ENCODE peak calls at places on chromosomes 11 and 22, in eight cellular contexts. T, G, K, N, S, B, V and L are unnamed samples.

GRCh38 chr11:72741849-72742521 is 10.2 kb downstream of the ARAP1 start:
- DNase-seq in G (peak), N (no peak), V (no peak), K (no peak), S (no peak), B (peak), T (no peak), L (peak)

GRCh38 chr11:80694385-80694784 is 1253.6 kb upstream of the TENM4 start:
- DNase-seq in S (no peak), G (no peak), B (no peak), N (no peak), V (no peak), T (no peak), K (no peak), L (no peak)

GRCh38 chr11:27898166-27898565 is 197.9 kb upstream of the BDNF start:
- DNase-seq in T (no peak), S (no peak), N (no peak), K (no peak), V (no peak), G (no peak), B (no peak), L (no peak)

GRCh38 chr22:17751596-17751995 is 22.7 kb downstream of the BID start:
- DNase-seq in V (no peak), N (no peak), K (no peak), S (no peak), G (no peak), T (no peak), B (no peak), L (no peak)

GRCh38 chr11:18865951-18866350 is 73.3 kb downstream of the MRGPRX1 start:
- DNase-seq in G (no peak), K (no peak), T (no peak), V (no peak), N (no peak), B (no peak), S (no peak), L (no peak)

GRCh38 chr11:11965656-11966353 is 42.6 kb downstream of the DKK3 start:
- DNase-seq in B (no peak), T (no peak), K (no peak), G (no peak), S (no peak), N (no peak), V (no peak), L (no peak)

GRCh38 chr11:41308286-41308685 is 151.2 kb downstream of the LRRC4C start:
- DNase-seq in K (no peak), S (no peak), T (no peak), G (no peak), B (no peak), V (no peak), N (no peak), L (no peak)

GRCh38 chr22:28172948-28173360 is 253.9 kb upstream of the PITPNB start:
- DNase-seq in B (peak), S (no peak), T (no peak), N (no peak), V (no peak), G (no peak), K (no peak), L (no peak)

GRCh38 chr11:100805509-100806199 is 118.6 kb downstream of the ARHGAP42 start:
- DNase-seq in B (no peak), G (no peak), K (no peak), S (no peak), V (no peak), T (no peak), N (no peak), L (no peak)

GRCh38 chr11:61756452-61757212 is 4.2 kb downstream of the MYRF start:
- DNase-seq in G (no peak), N (no peak), V (no peak), S (peak), T (no peak), K (peak), B (peak), L (peak)

GRCh38 chr22:49825944-49826602 is 1.6 kb downstream of the BRD1 start:
- DNase-seq in T (no peak), G (no peak), B (no peak), K (peak), V (no peak), S (no peak), N (no peak), L (peak)

GRCh38 chr11:31804439-31805036 is 6.6 kb downstream of the PAX6 start:
- DNase-seq in G (peak), K (no peak), N (no peak), V (no peak), T (no peak), S (no peak), B (no peak), L (no peak)

GRCh38 chr22:29799217-29799680 is 32.1 kb downstream of the UQCR10 start:
- DNase-seq in K (no peak), G (peak), B (peak), S (no peak), T (no peak), V (peak), N (no peak), L (peak)

GRCh38 chr11:6745465-6746015 is 26.2 kb downstream of the OR2AG2 start:
- DNase-seq in B (no peak), V (no peak), N (no peak), S (no peak), K (no peak), T (no peak), G (no peak), L (no peak)

GRCh38 chr22:42785706-42786499 is 65.2 kb upstream of the A4GALT start:
- DNase-seq in S (no peak), N (no peak), G (no peak), K (no peak), B (no peak), V (no peak), T (no peak), L (no peak)

GRCh38 chr11:77047007-77047927 is 13.1 kb downstream of the B3GNT6 start:
- DNase-seq in S (peak), N (peak), T (peak), B (peak), G (peak), K (peak), V (no peak), L (peak)

GRCh38 chr11:60905047-60905446 is 1.3 kb downstream of the PRPF19 start:
- DNase-seq in G (no peak), V (no peak), B (no peak), N (no peak), K (no peak), T (no peak), S (no peak), L (no peak)

GRCh38 chr11:50246183-50246582 is 213.5 kb downstream of the OR4C45 start:
- DNase-seq in K (no peak), G (no peak), T (no peak), N (no peak), V (no peak), B (no peak), S (no peak), L (no peak)

GRCh38 chr22:45212306-45212709 is 28.4 kb downstream of the KIAA0930 start:
- DNase-seq in K (no peak), B (no peak), T (no peak), V (peak), S (no peak), N (peak), G (no peak), L (peak)

GRCh38 chr11:64152841-64153691 is 12.8 kb downstream of the MACROD1 start:
- DNase-seq in B (peak), K (peak), T (peak), S (peak), N (peak), G (no peak), V (peak), L (peak)

GRCh38 chr11:58963551-58964075 is 24.3 kb downstream of the GLYATL1 start:
- DNase-seq in N (peak), T (no peak), G (no peak), V (no peak), K (no peak), B (no peak), S (no peak), L (peak)

GRCh38 chr11:114762437-114762836 is 84.1 kb downstream of the NXPE2 start:
- DNase-seq in N (peak), T (peak), K (no peak), S (no peak), G (peak), B (peak), V (peak), L (peak)

GRCh38 chr11:119912214-119912613 is 183.2 kb upstream of the NECTIN1 start:
- DNase-seq in B (no peak), S (no peak), N (no peak), G (no peak), K (no peak), T (no peak), V (no peak), L (no peak)

GRCh38 chr11:67572747-67573419 is 10.7 kb upstream of the GSTP1 start:
- DNase-seq in T (no peak), G (peak), K (no peak), N (peak), V (peak), S (peak), B (peak), L (peak)

GRCh38 chr11:115503083-115503885 is 931 bp downstream of the CADM1 start:
- DNase-seq in K (no peak), G (no peak), V (peak), T (peak), S (no peak), N (peak), B (peak), L (peak)

GRCh38 chr11:117423046-117423575 is 95.5 kb downstream of the CEP164 start:
- DNase-seq in N (no peak), T (no peak), S (no peak), K (no peak), G (no peak), V (no peak), B (no peak), L (no peak)

GRCh38 chr11:126114486-126115252 is 52.0 kb upstream of the CDON start:
- DNase-seq in N (no peak), B (no peak), V (no peak), K (no peak), T (no peak), G (no peak), S (no peak), L (peak)

GRCh38 chr11:131385763-131386394 is 15.5 kb downstream of the NTM start:
- DNase-seq in G (no peak), S (no peak), V (no peak), K (no peak), N (no peak), B (no peak), T (no peak), L (no peak)

GRCh38 chr11:12137005-12137690 is 26.8 kb downstream of the MICAL2 start:
- DNase-seq in N (no peak), T (no peak), S (no peak), B (no peak), G (no peak), K (no peak), V (no peak), L (no peak)

GRCh38 chr11:102882389-102883024 is 7.7 kb upstream of the MMP12 start:
- DNase-seq in N (no peak), S (no peak), G (no peak), V (no peak), T (no peak), B (no peak), K (no peak), L (peak)

GRCh38 chr22:24140357-24140756 is 40.9 kb upstream of the SUSD2 start:
- DNase-seq in K (no peak), B (no peak), G (peak), T (no peak), V (peak), N (no peak), S (no peak), L (no peak)

GRCh38 chr11:94845622-94846021 is 77.5 kb downstream of the AMOTL1 start:
- DNase-seq in V (no peak), T (no peak), S (no peak), B (no peak), N (no peak), G (no peak), K (no peak), L (peak)

GRCh38 chr11:75815345-75815983 is 454 bp downstream of the UVRAG start:
- DNase-seq in K (peak), S (no peak), T (peak), V (peak), B (peak), G (no peak), N (no peak), L (peak)

GRCh38 chr11:796565-797299 is 1.3 kb downstream of the SLC25A22 start:
- DNase-seq in K (no peak), V (peak), T (peak), G (no peak), N (no peak), S (no peak), B (no peak), L (no peak)